ENCODE peak calls at places on chromosomes 13 and 19, in four cellular contexts. G, P, Y and C are unnamed samples.

GRCh38 chr13:39942177-39942900 is 286.9 kb downstream of the COG6 start:
- DNase-seq in G (no peak), P (no peak), Y (no peak), C (no peak)

GRCh38 chr13:98188544-98189166 is 11.6 kb upstream of the RNF113B start:
- DNase-seq in G (no peak), P (no peak), Y (no peak), C (no peak)

GRCh38 chr13:101939370-101939769 is 462.5 kb downstream of the FGF14 start:
- DNase-seq in G (no peak), P (no peak), Y (no peak), C (no peak)

GRCh38 chr19:3693030-3693925 is 7.0 kb downstream of the PIP5K1C start:
- DNase-seq in G (no peak), P (no peak), Y (no peak), C (no peak)

GRCh38 chr19:15779756-15780476 is 7.5 kb upstream of the OR10H5 start:
- DNase-seq in G (no peak), P (peak), Y (no peak), C (no peak)

GRCh38 chr19:12939908-12940533 is 1.6 kb downstream of the CALR start:
- DNase-seq in G (no peak), P (no peak), Y (no peak), C (no peak)

GRCh38 chr13:81381560-81381959 is 1040.6 kb upstream of the SPRY2 start:
- DNase-seq in G (no peak), P (no peak), Y (no peak), C (no peak)

GRCh38 chr19:38209671-38210457 is 14.2 kb downstream of the DPF1 start:
- DNase-seq in G (no peak), P (peak), Y (no peak), C (no peak)

GRCh38 chr19:8655340-8655709 is 24.9 kb downstream of the NFILZ start:
- DNase-seq in G (no peak), P (no peak), Y (peak), C (no peak)

GRCh38 chr13:114328034-114328433 is 13.7 kb downstream of the CHAMP1 start:
- DNase-seq in G (no peak), P (no peak), Y (no peak), C (no peak)
- H3K27ac ChIP-seq in G (no peak), P (no peak), Y (no peak), C (no peak)

GRCh38 chr19:1852294-1852646 is 4.0 kb upstream of the REXO1 start:
- DNase-seq in G (no peak), P (no peak), Y (no peak), C (no peak)
- H3K27ac ChIP-seq in G (no peak), P (no peak), Y (peak), C (peak)

GRCh38 chr13:111359930-111360329 is 39.5 kb downstream of the TEX29 start:
- DNase-seq in G (no peak), P (no peak), Y (no peak), C (no peak)

GRCh38 chr13:111361046-111361872 is 40.8 kb downstream of the TEX29 start:
- DNase-seq in G (no peak), P (no peak), Y (no peak), C (no peak)

GRCh38 chr13:111361873-111362648 is 41.6 kb downstream of the TEX29 start:
- DNase-seq in G (no peak), P (no peak), Y (no peak), C (no peak)

GRCh38 chr13:111359237-111359915 is 38.9 kb downstream of the TEX29 start:
- DNase-seq in G (no peak), P (no peak), Y (no peak), C (no peak)

DNA sequence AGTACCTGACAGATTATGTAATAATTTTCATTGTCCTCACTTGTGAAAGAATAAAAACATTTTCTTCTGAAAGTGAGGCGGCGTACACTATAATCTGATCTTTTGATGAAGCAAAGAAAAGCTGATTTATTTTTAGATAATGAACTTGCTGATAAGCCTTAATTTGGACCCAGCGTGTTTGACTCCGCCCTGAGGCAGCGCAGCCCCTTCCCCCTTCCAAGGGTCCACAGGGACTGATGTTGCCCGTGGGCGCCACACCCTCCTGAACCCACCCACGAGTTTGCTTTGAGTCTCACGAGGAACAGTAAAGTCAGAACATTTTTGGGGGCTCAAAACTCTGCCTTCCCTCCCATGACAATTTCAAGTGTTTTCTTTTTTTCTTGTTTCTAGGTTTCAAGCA is 40.0 kb downstream of the TEX29 start:
- DNase-seq in G (no peak), P (no peak), Y (no peak), C (no peak)
- H3K27ac ChIP-seq in G (no peak), P (no peak), Y (no peak), C (no peak)

DNA sequence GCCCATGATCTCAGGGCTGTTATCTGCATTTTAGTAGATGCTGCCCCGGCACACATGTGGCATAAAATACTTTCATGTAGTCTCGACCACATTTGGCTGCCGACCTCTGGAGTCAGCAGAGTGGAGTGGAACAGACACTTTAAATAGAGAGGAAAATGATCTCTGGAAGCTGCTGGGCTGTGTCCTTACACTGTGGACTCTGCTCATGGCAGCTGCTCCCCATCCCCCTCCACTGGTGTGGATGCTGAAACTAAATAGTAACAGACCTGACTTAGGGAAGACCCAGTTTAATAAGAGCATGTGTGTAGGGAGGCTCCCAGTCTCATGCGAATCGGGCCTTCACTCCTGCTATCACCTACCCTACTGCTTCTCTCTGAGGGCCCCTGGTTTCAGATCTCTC is 257.0 kb downstream of the TEX29 start:
- DNase-seq in G (no peak), P (no peak), Y (no peak), C (no peak)
- H3K27ac ChIP-seq in G (no peak), P (no peak), Y (no peak), C (no peak)

GRCh38 chr13:46679369-46680180 is 117.4 kb downstream of the ESD start:
- DNase-seq in G (no peak), P (no peak), Y (peak), C (no peak)
- H3K27ac ChIP-seq in G (peak), P (peak), Y (peak), C (peak)

GRCh38 chr13:38862443-38862842 is 128.2 kb downstream of the STOML3 start:
- DNase-seq in G (no peak), P (no peak), Y (no peak), C (no peak)
- H3K27ac ChIP-seq in G (no peak), P (no peak), Y (no peak), C (no peak)

GRCh38 chr13:51632643-51633357 is 48.5 kb downstream of the WDFY2 start:
- DNase-seq in G (no peak), P (no peak), Y (no peak), C (no peak)
- H3K27ac ChIP-seq in G (no peak), P (no peak), Y (no peak), C (no peak)

GRCh38 chr13:111262715-111263114 is 57.7 kb upstream of the TEX29 start:
- DNase-seq in G (no peak), P (no peak), Y (no peak), C (no peak)
- H3K27ac ChIP-seq in G (no peak), P (no peak), Y (no peak), C (no peak)